ENCODE peak calls at places on chromosomes 7 and 10, in five cellular contexts. One of them, this sample, is unnamed.
A peak's percentile ranks its signal among the peaks of the same experiment; 100 is the strongest.

GRCh38 chr10:21141946-21142345 is 244.8 kb upstream of the NEBL start:
- DNase-seq in ELR: no peak
- DNase-seq in HuH-7: no peak
- DNase-seq in occipital lobe: no peak
- DNase-seq in M059J: no peak
- DNase-seq in this sample: no peak

GRCh38 chr7:8143151-8143874 is 118.7 kb downstream of the ICA1 start:
- DNase-seq in ELR: peak; percentile 14
- DNase-seq in HuH-7: no peak
- DNase-seq in occipital lobe: no peak
- DNase-seq in M059J: peak; percentile 9
- DNase-seq in this sample: no peak

GRCh38 chr7:118184392-118184899 is 482 bp downstream of the LSM8 start:
- DNase-seq in ELR: no peak
- DNase-seq in HuH-7: no peak
- DNase-seq in occipital lobe: no peak
- DNase-seq in M059J: peak; percentile 19
- DNase-seq in this sample: no peak

GRCh38 chr10:89959433-89960110 is 258.2 kb downstream of the KIF20B start:
- DNase-seq in ELR: peak; percentile 8
- DNase-seq in HuH-7: no peak
- DNase-seq in occipital lobe: no peak
- DNase-seq in M059J: peak; percentile 68
- DNase-seq in this sample: no peak

GRCh38 chr10:130686680-130687300 is 550.6 kb downstream of the GLRX3 start:
- DNase-seq in ELR: no peak
- DNase-seq in HuH-7: peak; percentile 11
- DNase-seq in occipital lobe: no peak
- DNase-seq in M059J: peak; percentile 2
- DNase-seq in this sample: no peak

GRCh38 chr7:21454182-21454581 is 26.3 kb downstream of the SP4 start:
- DNase-seq in ELR: peak; percentile 10
- DNase-seq in HuH-7: no peak
- DNase-seq in occipital lobe: no peak
- DNase-seq in M059J: no peak
- DNase-seq in this sample: no peak

GRCh38 chr10:15744217-15744865 is 24.6 kb upstream of the ITGA8 start:
- DNase-seq in ELR: peak; percentile 75
- DNase-seq in HuH-7: peak; percentile 58
- DNase-seq in occipital lobe: no peak
- DNase-seq in M059J: peak; percentile 44
- DNase-seq in this sample: no peak

GRCh38 chr10:42866115-42866995 is 83.8 kb downstream of the BMS1 start:
- DNase-seq in ELR: peak; percentile 81
- DNase-seq in HuH-7: peak; percentile 15
- DNase-seq in occipital lobe: peak; percentile 61
- DNase-seq in M059J: peak; percentile 62
- DNase-seq in this sample: no peak

GRCh38 chr7:69517985-69518731 is 80.1 kb upstream of the AUTS2 start:
- DNase-seq in ELR: no peak
- DNase-seq in HuH-7: no peak
- DNase-seq in occipital lobe: peak; percentile 16
- DNase-seq in M059J: no peak
- DNase-seq in this sample: no peak

GRCh38 chr7:141891338-141891737 is 24.9 kb upstream of the OR9A4 start:
- DNase-seq in ELR: no peak
- DNase-seq in HuH-7: no peak
- DNase-seq in occipital lobe: no peak
- DNase-seq in M059J: no peak
- DNase-seq in this sample: no peak

GRCh38 chr7:39609462-39610149 is 13.8 kb upstream of the RALA start:
- DNase-seq in ELR: no peak
- DNase-seq in HuH-7: no peak
- DNase-seq in occipital lobe: no peak
- DNase-seq in M059J: no peak
- DNase-seq in this sample: peak; percentile 2

GRCh38 chr7:20438665-20439376 is 108.1 kb downstream of the ITGB8 start:
- DNase-seq in ELR: no peak
- DNase-seq in HuH-7: no peak
- DNase-seq in occipital lobe: no peak
- DNase-seq in M059J: no peak
- DNase-seq in this sample: no peak

GRCh38 chr10:20489961-20490360 is 407.1 kb downstream of the NEBL start:
- DNase-seq in ELR: no peak
- DNase-seq in HuH-7: no peak
- DNase-seq in occipital lobe: no peak
- DNase-seq in M059J: no peak
- DNase-seq in this sample: no peak

GRCh38 chr10:104937528-104937927 is 296.4 kb downstream of the SORCS3 start:
- DNase-seq in ELR: peak; percentile 80
- DNase-seq in HuH-7: no peak
- DNase-seq in occipital lobe: no peak
- DNase-seq in M059J: peak; percentile 97
- DNase-seq in this sample: no peak

GRCh38 chr10:79434816-79435215 is 10.6 kb downstream of the ZCCHC24 start:
- DNase-seq in ELR: peak; percentile 71
- DNase-seq in HuH-7: no peak
- DNase-seq in occipital lobe: no peak
- DNase-seq in M059J: peak; percentile 72
- DNase-seq in this sample: no peak

GRCh38 chr10:114265392-114266053 is 26.5 kb downstream of the VWA2 start:
- DNase-seq in ELR: no peak
- DNase-seq in HuH-7: no peak
- DNase-seq in occipital lobe: no peak
- DNase-seq in M059J: peak; percentile 39
- DNase-seq in this sample: no peak

GRCh38 chr7:16762177-16762576 is 8.6 kb downstream of the TSPAN13 start:
- DNase-seq in ELR: no peak
- DNase-seq in HuH-7: no peak
- DNase-seq in occipital lobe: no peak
- DNase-seq in M059J: no peak
- DNase-seq in this sample: no peak

GRCh38 chr7:147013820-147014219 is 897.2 kb downstream of the CNTNAP2 start:
- DNase-seq in ELR: peak; percentile 6
- DNase-seq in HuH-7: no peak
- DNase-seq in occipital lobe: no peak
- DNase-seq in M059J: no peak
- DNase-seq in this sample: no peak

GRCh38 chr10:59388577-59388976 is 26.2 kb upstream of the FAM13C start:
- DNase-seq in ELR: no peak
- DNase-seq in HuH-7: no peak
- DNase-seq in occipital lobe: no peak
- DNase-seq in M059J: no peak
- DNase-seq in this sample: no peak

GRCh38 chr10:25758041-25758457 is 176.0 kb upstream of the MYO3A start:
- DNase-seq in ELR: peak; percentile 6
- DNase-seq in HuH-7: peak; percentile 55
- DNase-seq in occipital lobe: no peak
- DNase-seq in M059J: peak; percentile 44
- DNase-seq in this sample: no peak

GRCh38 chr10:43407576-43408330 is 1.2 kb downstream of the HNRNPF start:
- DNase-seq in ELR: peak; percentile 94
- DNase-seq in HuH-7: peak; percentile 74
- DNase-seq in occipital lobe: peak; percentile 64
- DNase-seq in M059J: peak; percentile 87
- DNase-seq in this sample: peak; percentile 69

This sample was measured in activated CD4-positive, CD25-positive, alpha-beta regulatory T cell.